ENCODE peak calls at places on chromosomes 16 and 17, in seven cellular contexts. One of them, this sample, is unnamed.

GRCh38 chr16:88035292-88035691 is 84.1 kb downstream of the BANP start:
- ATAC-seq in activated CD4-positive, CD25-positive, alpha-beta regulatory T cell treated with anti-CD3 and anti-CD28 coated beads, Interleukin-2, amount 50 U/mL, for 24 hours: no peak
- ATAC-seq in Panc1: no peak
- ATAC-seq in Right ventricle myocardium inferior: no peak
- ATAC-seq in sciatic nerve: no peak
- ATAC-seq in PC-3: no peak
- ATAC-seq in CD8-positive, alpha-beta T cell: no peak
- ATAC-seq in this sample: no peak

GRCh38 chr17:42342242-42343008 is 45.8 kb downstream of the STAT3 start:
- ATAC-seq in CD8-positive, alpha-beta T cell: peak; percentile 49
- ATAC-seq in Panc1: no peak
- ATAC-seq in PC-3: no peak
- ATAC-seq in sciatic nerve: no peak
- ATAC-seq in activated CD4-positive, CD25-positive, alpha-beta regulatory T cell treated with anti-CD3 and anti-CD28 coated beads, Interleukin-2, amount 50 U/mL, for 24 hours: peak; percentile 88
- ATAC-seq in Right ventricle myocardium inferior: no peak
- ATAC-seq in this sample: no peak

GRCh38 chr17:79925242-79925957 is 86.2 kb upstream of the CBX4 start:
- ATAC-seq in Panc1: peak; percentile 67
- ATAC-seq in PC-3: peak; percentile 92
- ATAC-seq in sciatic nerve: peak; percentile 57
- ATAC-seq in CD8-positive, alpha-beta T cell: no peak
- ATAC-seq in Right ventricle myocardium inferior: peak; percentile 42
- ATAC-seq in activated CD4-positive, CD25-positive, alpha-beta regulatory T cell treated with anti-CD3 and anti-CD28 coated beads, Interleukin-2, amount 50 U/mL, for 24 hours: no peak
- ATAC-seq in this sample: peak; percentile 19

GRCh38 chr17:55706808-55707773 is 15.6 kb downstream of the TMEM100 start:
- ATAC-seq in Panc1: peak; percentile 71
- ATAC-seq in CD8-positive, alpha-beta T cell: no peak
- ATAC-seq in PC-3: no peak
- ATAC-seq in sciatic nerve: no peak
- ATAC-seq in Right ventricle myocardium inferior: no peak
- ATAC-seq in activated CD4-positive, CD25-positive, alpha-beta regulatory T cell treated with anti-CD3 and anti-CD28 coated beads, Interleukin-2, amount 50 U/mL, for 24 hours: no peak
- ATAC-seq in this sample: no peak

GRCh38 chr17:35142467-35142796 is 329 bp upstream of the NLE1 start:
- ATAC-seq in Panc1: peak; percentile 37
- ATAC-seq in CD8-positive, alpha-beta T cell: no peak
- ATAC-seq in activated CD4-positive, CD25-positive, alpha-beta regulatory T cell treated with anti-CD3 and anti-CD28 coated beads, Interleukin-2, amount 50 U/mL, for 24 hours: no peak
- ATAC-seq in sciatic nerve: peak; percentile 29
- ATAC-seq in Right ventricle myocardium inferior: no peak
- ATAC-seq in PC-3: peak; percentile 9
- ATAC-seq in this sample: no peak

GRCh38 chr17:80667462-80668277 is 123.0 kb downstream of the RPTOR start:
- ATAC-seq in Right ventricle myocardium inferior: no peak
- ATAC-seq in CD8-positive, alpha-beta T cell: peak; percentile 30
- ATAC-seq in sciatic nerve: no peak
- ATAC-seq in Panc1: no peak
- ATAC-seq in PC-3: no peak
- ATAC-seq in activated CD4-positive, CD25-positive, alpha-beta regulatory T cell treated with anti-CD3 and anti-CD28 coated beads, Interleukin-2, amount 50 U/mL, for 24 hours: peak; percentile 25
- ATAC-seq in this sample: no peak

GRCh38 chr17:9470171-9470570 is 105.4 kb downstream of the STX8 start:
- ATAC-seq in CD8-positive, alpha-beta T cell: no peak
- ATAC-seq in activated CD4-positive, CD25-positive, alpha-beta regulatory T cell treated with anti-CD3 and anti-CD28 coated beads, Interleukin-2, amount 50 U/mL, for 24 hours: peak; percentile 65
- ATAC-seq in PC-3: no peak
- ATAC-seq in Right ventricle myocardium inferior: no peak
- ATAC-seq in sciatic nerve: no peak
- ATAC-seq in Panc1: no peak
- ATAC-seq in this sample: no peak

GRCh38 chr17:17497065-17497844 is 1.1 kb upstream of the RASD1 start:
- ATAC-seq in sciatic nerve: no peak
- ATAC-seq in activated CD4-positive, CD25-positive, alpha-beta regulatory T cell treated with anti-CD3 and anti-CD28 coated beads, Interleukin-2, amount 50 U/mL, for 24 hours: no peak
- ATAC-seq in Panc1: no peak
- ATAC-seq in Right ventricle myocardium inferior: no peak
- ATAC-seq in PC-3: no peak
- ATAC-seq in CD8-positive, alpha-beta T cell: no peak
- ATAC-seq in this sample: no peak

GRCh38 chr17:9309216-9309615 is 266.4 kb downstream of the STX8 start:
- ATAC-seq in CD8-positive, alpha-beta T cell: no peak
- ATAC-seq in PC-3: no peak
- ATAC-seq in activated CD4-positive, CD25-positive, alpha-beta regulatory T cell treated with anti-CD3 and anti-CD28 coated beads, Interleukin-2, amount 50 U/mL, for 24 hours: no peak
- ATAC-seq in Panc1: no peak
- ATAC-seq in sciatic nerve: no peak
- ATAC-seq in Right ventricle myocardium inferior: no peak
- ATAC-seq in this sample: no peak

GRCh38 chr16:87243383-87243964 is 73.7 kb downstream of the C16orf95 start:
- ATAC-seq in CD8-positive, alpha-beta T cell: no peak
- ATAC-seq in Right ventricle myocardium inferior: no peak
- ATAC-seq in sciatic nerve: no peak
- ATAC-seq in activated CD4-positive, CD25-positive, alpha-beta regulatory T cell treated with anti-CD3 and anti-CD28 coated beads, Interleukin-2, amount 50 U/mL, for 24 hours: no peak
- ATAC-seq in PC-3: no peak
- ATAC-seq in Panc1: no peak
- ATAC-seq in this sample: no peak

GRCh38 chr17:4921320-4921719 is 10.8 kb upstream of the GP1BA start:
- ATAC-seq in activated CD4-positive, CD25-positive, alpha-beta regulatory T cell treated with anti-CD3 and anti-CD28 coated beads, Interleukin-2, amount 50 U/mL, for 24 hours: no peak
- ATAC-seq in Panc1: no peak
- ATAC-seq in PC-3: no peak
- ATAC-seq in CD8-positive, alpha-beta T cell: no peak
- ATAC-seq in sciatic nerve: no peak
- ATAC-seq in Right ventricle myocardium inferior: no peak
- ATAC-seq in this sample: no peak

GRCh38 chr17:7943291-7943690 is 11.3 kb downstream of the CNTROB start:
- ATAC-seq in sciatic nerve: no peak
- ATAC-seq in Right ventricle myocardium inferior: no peak
- ATAC-seq in Panc1: no peak
- ATAC-seq in CD8-positive, alpha-beta T cell: no peak
- ATAC-seq in activated CD4-positive, CD25-positive, alpha-beta regulatory T cell treated with anti-CD3 and anti-CD28 coated beads, Interleukin-2, amount 50 U/mL, for 24 hours: no peak
- ATAC-seq in PC-3: no peak
- ATAC-seq in this sample: no peak

GRCh38 chr16:84907575-84907974 is 87.8 kb downstream of the CRISPLD2 start:
- ATAC-seq in CD8-positive, alpha-beta T cell: no peak
- ATAC-seq in activated CD4-positive, CD25-positive, alpha-beta regulatory T cell treated with anti-CD3 and anti-CD28 coated beads, Interleukin-2, amount 50 U/mL, for 24 hours: no peak
- ATAC-seq in Panc1: no peak
- ATAC-seq in Right ventricle myocardium inferior: peak; percentile 67
- ATAC-seq in sciatic nerve: peak; percentile 72
- ATAC-seq in PC-3: no peak
- ATAC-seq in this sample: no peak

GRCh38 chr17:11459780-11460426 is 138.4 kb upstream of the DNAH9 start:
- ATAC-seq in Panc1: no peak
- ATAC-seq in activated CD4-positive, CD25-positive, alpha-beta regulatory T cell treated with anti-CD3 and anti-CD28 coated beads, Interleukin-2, amount 50 U/mL, for 24 hours: no peak
- ATAC-seq in Right ventricle myocardium inferior: peak; percentile 62
- ATAC-seq in CD8-positive, alpha-beta T cell: no peak
- ATAC-seq in PC-3: no peak
- ATAC-seq in sciatic nerve: peak; percentile 48
- ATAC-seq in this sample: no peak

GRCh38 chr16:10305912-10306311 is 79.9 kb upstream of the ATF7IP2 start:
- ATAC-seq in CD8-positive, alpha-beta T cell: no peak
- ATAC-seq in Panc1: no peak
- ATAC-seq in Right ventricle myocardium inferior: no peak
- ATAC-seq in activated CD4-positive, CD25-positive, alpha-beta regulatory T cell treated with anti-CD3 and anti-CD28 coated beads, Interleukin-2, amount 50 U/mL, for 24 hours: no peak
- ATAC-seq in PC-3: no peak
- ATAC-seq in sciatic nerve: no peak
- ATAC-seq in this sample: no peak

GRCh38 chr17:1074886-1075665 is 78.1 kb downstream of the TIMM22 start:
- ATAC-seq in activated CD4-positive, CD25-positive, alpha-beta regulatory T cell treated with anti-CD3 and anti-CD28 coated beads, Interleukin-2, amount 50 U/mL, for 24 hours: no peak
- ATAC-seq in Panc1: no peak
- ATAC-seq in sciatic nerve: no peak
- ATAC-seq in PC-3: no peak
- ATAC-seq in Right ventricle myocardium inferior: peak; percentile 57
- ATAC-seq in CD8-positive, alpha-beta T cell: no peak
- ATAC-seq in this sample: peak; percentile 18

GRCh38 chr17:14926526-14927122 is 338.5 kb downstream of the PMP22 start:
- ATAC-seq in CD8-positive, alpha-beta T cell: no peak
- ATAC-seq in activated CD4-positive, CD25-positive, alpha-beta regulatory T cell treated with anti-CD3 and anti-CD28 coated beads, Interleukin-2, amount 50 U/mL, for 24 hours: no peak
- ATAC-seq in Panc1: no peak
- ATAC-seq in Right ventricle myocardium inferior: no peak
- ATAC-seq in PC-3: no peak
- ATAC-seq in sciatic nerve: no peak
- ATAC-seq in this sample: peak; percentile 51

GRCh38 chr17:15655162-15655561 is 28.9 kb downstream of the TRIM16 start:
- ATAC-seq in CD8-positive, alpha-beta T cell: no peak
- ATAC-seq in Right ventricle myocardium inferior: no peak
- ATAC-seq in sciatic nerve: no peak
- ATAC-seq in Panc1: no peak
- ATAC-seq in activated CD4-positive, CD25-positive, alpha-beta regulatory T cell treated with anti-CD3 and anti-CD28 coated beads, Interleukin-2, amount 50 U/mL, for 24 hours: no peak
- ATAC-seq in PC-3: no peak
- ATAC-seq in this sample: peak; percentile 49

GRCh38 chr16:68645494-68646388 is 631 bp downstream of the CDH3 start:
- ATAC-seq in activated CD4-positive, CD25-positive, alpha-beta regulatory T cell treated with anti-CD3 and anti-CD28 coated beads, Interleukin-2, amount 50 U/mL, for 24 hours: no peak
- ATAC-seq in sciatic nerve: peak; percentile 23
- ATAC-seq in Panc1: peak; percentile 71
- ATAC-seq in CD8-positive, alpha-beta T cell: peak; percentile 14
- ATAC-seq in Right ventricle myocardium inferior: no peak
- ATAC-seq in PC-3: peak; percentile 39
- ATAC-seq in this sample: peak; percentile 43

GRCh38 chr16:11152677-11153321 is 103.2 kb downstream of the SOCS1 start:
- ATAC-seq in sciatic nerve: no peak
- ATAC-seq in Right ventricle myocardium inferior: no peak
- ATAC-seq in Panc1: no peak
- ATAC-seq in CD8-positive, alpha-beta T cell: no peak
- ATAC-seq in PC-3: no peak
- ATAC-seq in activated CD4-positive, CD25-positive, alpha-beta regulatory T cell treated with anti-CD3 and anti-CD28 coated beads, Interleukin-2, amount 50 U/mL, for 24 hours: no peak
- ATAC-seq in this sample: no peak

GRCh38 chr17:40557531-40558299 is 7.6 kb downstream of the CCR7 start:
- ATAC-seq in sciatic nerve: no peak
- ATAC-seq in activated CD4-positive, CD25-positive, alpha-beta regulatory T cell treated with anti-CD3 and anti-CD28 coated beads, Interleukin-2, amount 50 U/mL, for 24 hours: no peak
- ATAC-seq in Panc1: no peak
- ATAC-seq in Right ventricle myocardium inferior: peak; percentile 31
- ATAC-seq in PC-3: no peak
- ATAC-seq in CD8-positive, alpha-beta T cell: no peak
- ATAC-seq in this sample: no peak

GRCh38 chr17:44187131-44187899 is 543 bp downstream of the TMUB2 start:
- ATAC-seq in Right ventricle myocardium inferior: peak; percentile 76
- ATAC-seq in sciatic nerve: peak; percentile 84
- ATAC-seq in Panc1: peak; percentile 68
- ATAC-seq in activated CD4-positive, CD25-positive, alpha-beta regulatory T cell treated with anti-CD3 and anti-CD28 coated beads, Interleukin-2, amount 50 U/mL, for 24 hours: peak; percentile 56
- ATAC-seq in PC-3: peak; percentile 56
- ATAC-seq in CD8-positive, alpha-beta T cell: peak; percentile 62
- ATAC-seq in this sample: peak; percentile 55

This sample was measured in esophagus mucosa.